ENCODE peak calls at places on chromosomes 6 and 20, in nine cellular contexts. A, D, M, B, T, V, E, Y and F are unnamed samples.

GRCh38 chr6:136249336-136249735 is 775 bp downstream of the MTFR2 start:
- DNase-seq in A (no peak), V (peak), M (no peak), T (no peak), Y (no peak), B (no peak), E (no peak), D (no peak), F (no peak)

GRCh38 chr6:96014846-96015245 is 928 bp upstream of the FUT9 start:
- DNase-seq in V (no peak), B (no peak), T (no peak), Y (no peak), D (no peak), E (no peak), A (no peak), M (no peak), F (no peak)

GRCh38 chr20:21554376-21554890 is 40.6 kb upstream of the NKX2-2 start:
- DNase-seq in Y (no peak), M (no peak), T (no peak), D (no peak), B (no peak), A (no peak), V (no peak), E (no peak), F (no peak)

GRCh38 chr20:44621939-44622338 is 29.6 kb downstream of the ADA start:
- DNase-seq in M (no peak), V (no peak), D (no peak), T (no peak), A (no peak), Y (no peak), B (peak), E (no peak), F (no peak)

GRCh38 chr6:79082304-79082703 is 4.2 kb upstream of the PHIP start:
- DNase-seq in B (no peak), M (no peak), A (no peak), D (no peak), T (no peak), Y (no peak), V (no peak), E (no peak), F (no peak)

GRCh38 chr20:63498950-63499332 is at the start of gene EEF1A2:
- DNase-seq in Y (no peak), A (no peak), D (no peak), M (no peak), E (no peak), V (no peak), B (peak), T (no peak), F (peak)

GRCh38 chr6:15628499-15629131 is 34.2 kb downstream of the DTNBP1 start:
- DNase-seq in Y (peak), D (no peak), B (no peak), A (no peak), V (peak), T (no peak), M (no peak), E (no peak), F (no peak)

GRCh38 chr6:90219168-90219985 is 77.3 kb downstream of the BACH2 start:
- DNase-seq in M (no peak), V (peak), Y (no peak), E (no peak), T (no peak), A (peak), B (peak), D (no peak), F (no peak)

GRCh38 chr6:100022847-100023246 is 28.8 kb upstream of the MCHR2 start:
- DNase-seq in M (no peak), Y (no peak), E (no peak), A (no peak), V (no peak), D (no peak), B (no peak), T (no peak), F (no peak)

GRCh38 chr6:36195471-36196048 is 984 bp upstream of the BRPF3 start:
- DNase-seq in Y (no peak), A (no peak), D (no peak), T (no peak), E (no peak), B (no peak), V (no peak), M (no peak), F (peak)

GRCh38 chr6:36196049-36196879 is at the start of gene BRPF3:
- DNase-seq in T (peak), Y (peak), V (peak), D (peak), B (peak), E (peak), A (peak), M (peak), F (peak)

GRCh38 chr6:36198986-36199385 is 2.4 kb downstream of the BRPF3 start:
- DNase-seq in V (no peak), B (no peak), T (no peak), D (no peak), M (no peak), A (no peak), E (no peak), Y (no peak), F (no peak)

GRCh38 chr6:36197739-36198221 is 1.2 kb downstream of the BRPF3 start:
- DNase-seq in T (no peak), A (peak), Y (no peak), V (no peak), D (no peak), B (no peak), E (no peak), M (no peak), F (no peak)

DNA sequence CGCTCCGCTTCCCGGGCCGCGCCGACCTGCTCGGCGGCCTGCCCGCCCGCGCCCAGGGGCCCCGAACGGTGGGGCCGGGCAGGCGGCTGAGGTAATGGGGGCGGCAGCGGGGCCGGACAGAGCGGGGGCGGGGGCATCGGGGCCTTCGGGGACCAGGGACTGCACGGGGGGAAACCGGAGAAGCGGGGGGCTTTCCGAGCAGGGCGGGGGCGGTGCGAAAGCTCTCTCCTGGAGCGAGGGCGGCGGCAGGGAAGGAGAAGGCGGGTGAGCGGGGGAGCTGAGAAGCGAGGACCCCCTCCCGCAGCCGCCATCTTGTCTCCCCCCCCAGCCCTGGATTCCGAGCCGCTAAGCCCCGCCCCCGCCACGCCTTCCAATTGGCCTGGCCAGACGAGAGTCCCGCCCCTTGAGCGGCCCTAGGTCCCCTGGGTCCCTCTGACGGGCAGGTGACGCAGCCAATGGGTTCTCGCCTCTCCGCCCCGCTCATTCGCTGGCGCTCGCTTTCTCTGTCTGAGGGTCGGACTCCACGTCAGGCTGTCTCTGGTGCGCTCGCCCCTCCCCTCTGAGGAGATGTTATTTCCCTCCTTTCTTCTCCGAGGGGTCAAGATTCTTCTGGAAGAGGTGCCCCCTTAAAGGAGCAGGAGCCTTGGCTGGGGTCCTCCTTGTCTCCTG is 470 bp downstream of the BRPF3 start:
- DNase-seq in T (peak), A (peak), B (peak), M (peak), E (peak), V (peak), Y (peak), D (peak), F (peak)
- TF ChIP-seq POLR2A in T (peak), A (peak), B (peak), M (peak), E (peak), V (peak), Y (peak), D (peak), F (peak)

GRCh38 chr20:4299773-4300172 is 284.4 kb upstream of the RNF24 start:
- DNase-seq in D (no peak), T (no peak), E (no peak), B (peak), A (no peak), Y (no peak), M (no peak), V (no peak), F (no peak)

GRCh38 chr20:4300401-4300800 is 285.0 kb upstream of the RNF24 start:
- DNase-seq in M (no peak), V (no peak), B (no peak), A (no peak), D (no peak), Y (no peak), E (no peak), T (no peak), F (no peak)

GRCh38 chr20:4295226-4295625 is 279.9 kb upstream of the RNF24 start:
- DNase-seq in M (no peak), A (no peak), E (no peak), V (no peak), B (no peak), T (no peak), Y (no peak), D (no peak), F (no peak)

GRCh38 chr20:4299250-4299649 is 283.9 kb upstream of the RNF24 start:
- DNase-seq in T (no peak), M (no peak), V (no peak), Y (no peak), B (no peak), A (no peak), D (no peak), E (no peak), F (no peak)

DNA sequence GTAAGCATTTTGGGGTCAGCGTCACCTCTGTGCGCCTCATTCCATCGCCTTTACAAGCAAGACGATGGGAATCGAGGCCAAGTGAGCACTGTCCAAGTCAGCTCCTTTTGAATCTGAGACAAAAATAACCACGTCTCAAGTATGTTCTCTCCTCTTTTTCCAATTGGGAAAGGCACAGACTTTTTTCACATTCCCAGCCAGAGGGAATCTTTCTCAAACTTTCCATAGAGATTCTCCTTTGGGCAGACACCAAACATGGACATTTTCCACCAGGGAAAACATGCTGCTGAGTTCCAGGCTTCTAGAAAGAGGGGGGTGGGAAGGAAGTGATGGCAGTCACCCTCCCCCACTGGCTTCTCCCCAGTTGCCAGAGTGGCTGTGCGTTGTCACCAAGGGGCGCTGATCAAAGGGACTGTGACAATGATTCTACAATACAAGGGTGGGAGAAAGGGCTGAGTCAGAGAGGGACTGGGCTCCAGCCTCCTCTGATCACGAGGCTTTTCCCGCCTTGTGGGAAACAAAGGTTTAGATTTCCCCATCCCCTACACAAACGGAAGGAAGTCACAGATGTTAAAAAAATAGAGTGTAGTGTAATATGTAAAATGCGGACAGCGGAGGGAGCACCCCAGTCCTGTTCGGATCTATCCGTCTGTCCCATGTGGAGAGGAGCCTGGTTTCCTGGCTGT is 281.9 kb upstream of the RNF24 start:
- DNase-seq in V (peak), Y (no peak), A (no peak), D (no peak), B (no peak), T (no peak), M (no peak), E (no peak), F (no peak)
- TF ChIP-seq POLR2A in V (no peak), Y (no peak), A (no peak), D (no peak), B (no peak), T (no peak), M (no peak), E (no peak), F (no peak)

GRCh38 chr20:43457640-43458421 is at the start of gene SRSF6:
- DNase-seq in M (peak), T (peak), E (peak), V (peak), D (peak), B (peak), Y (peak), A (peak), F (peak)

GRCh38 chr20:43456809-43457639 is 672 bp upstream of the SRSF6 start:
- DNase-seq in B (peak), T (peak), D (peak), A (peak), V (peak), E (peak), M (peak), Y (peak), F (peak)

GRCh38 chr20:43451400-43451799 is 6.3 kb upstream of the SRSF6 start:
- DNase-seq in B (no peak), E (no peak), M (no peak), A (no peak), D (no peak), V (no peak), Y (no peak), T (no peak), F (no peak)

GRCh38 chr20:43448748-43449535 is 8.8 kb upstream of the SRSF6 start:
- DNase-seq in E (peak), T (no peak), D (no peak), B (no peak), M (no peak), Y (peak), A (peak), V (peak), F (peak)

GRCh38 chr20:43452404-43453126 is 5.1 kb upstream of the SRSF6 start:
- DNase-seq in V (no peak), B (no peak), M (no peak), D (no peak), A (no peak), Y (no peak), E (no peak), T (no peak), F (no peak)
- TF ChIP-seq POLR2A in V (no peak), B (no peak), M (no peak), D (no peak), A (no peak), Y (no peak), E (no peak), T (no peak), F (no peak)

GRCh38 chr20:34549291-34549928 is 9.1 kb upstream of the MAP1LC3A start:
- DNase-seq in V (peak), B (no peak), M (no peak), D (no peak), T (no peak), E (peak), Y (no peak), A (peak), F (peak)
- TF ChIP-seq POLR2A in V (no peak), B (no peak), M (no peak), D (no peak), T (no peak), E (no peak), Y (no peak), A (no peak), F (no peak)